ENCODE peak calls at places on chromosomes 6 and 20, in ten cellular contexts. Z is PC-9, I is astrocyte, F is sigmoid colon, R is heart right ventricle, M is stomach, Y is thoracic aorta, U is left ventricle myocardium inferior, W is lower lobe of right lung, X is Peyer's patch. V is an unnamed sample. For H3K4me1, the result is how much of the 10 kb centered on the place peaks cover.

GRCh38 chr20:57947421-57948176 is 237.8 kb upstream of the PMEPA1 start:
- DNase-seq in U (peak), M (no peak), I (peak), Y (no peak), F (no peak), R (peak), W (no peak), Z (no peak), X (no peak), V (no peak)

GRCh38 chr6:47631248-47632196 is 66.9 kb upstream of the ADGRF4 start:
- DNase-seq in Z (peak), Y (no peak), M (no peak), F (no peak), R (no peak), U (no peak), W (no peak), I (peak), X (no peak), V (no peak)

GRCh38 chr6:3291987-3292386 is 33.2 kb downstream of the PSMG4 start:
- DNase-seq in X (no peak), Y (no peak), U (no peak), W (no peak), Z (no peak), R (no peak), M (no peak), F (peak), I (no peak), V (no peak)

GRCh38 chr6:138105880-138106664 is 1.1 kb downstream of the PERP start:
- DNase-seq in F (no peak), W (no peak), R (no peak), M (no peak), Y (no peak), Z (peak), X (no peak), U (no peak), I (peak), V (no peak)

GRCh38 chr20:17959257-17959627 is 9.4 kb downstream of the SNX5 start:
- DNase-seq in U (no peak), R (no peak), I (no peak), Z (no peak), Y (no peak), W (no peak), M (no peak), F (no peak), X (no peak), V (no peak)

GRCh38 chr20:45818239-45818638 is 5.8 kb downstream of the UBE2C start:
- DNase-seq in F (no peak), Y (no peak), W (no peak), M (no peak), X (no peak), I (no peak), U (no peak), Z (no peak), R (no peak), V (no peak)

GRCh38 chr20:8901237-8902025 is 167.5 kb upstream of the PLCB4 start:
- DNase-seq in Y (no peak), W (no peak), F (peak), U (peak), R (peak), M (no peak), Z (no peak), X (no peak), I (peak), V (peak)

GRCh38 chr20:1274485-1275313 is 8.6 kb downstream of the SNPH start:
- DNase-seq in Z (no peak), U (no peak), R (no peak), I (no peak), M (no peak), X (no peak), F (peak), Y (no peak), W (no peak), V (no peak)

GRCh38 chr20:41627001-41627400 is 8.8 kb upstream of the CHD6 start:
- DNase-seq in X (no peak), U (no peak), W (no peak), M (no peak), R (no peak), Z (no peak), I (no peak), Y (no peak), F (no peak), V (no peak)

GRCh38 chr20:4613718-4614620 is 107.7 kb upstream of the PRND start:
- DNase-seq in M (peak), Z (peak), F (no peak), W (no peak), I (peak), U (peak), X (peak), R (peak), Y (no peak), V (peak)

GRCh38 chr6:169850154-169850553 is 98.7 kb downstream of the ERMARD start:
- DNase-seq in Z (no peak), I (no peak), R (no peak), W (no peak), Y (no peak), F (no peak), X (no peak), M (no peak), U (no peak), V (no peak)

GRCh38 chr20:37954205-37954604 is 51.3 kb downstream of the VSTM2L start:
- DNase-seq in Y (no peak), M (no peak), Z (no peak), R (no peak), U (no peak), I (no peak), X (no peak), W (no peak), F (no peak), V (no peak)

GRCh38 chr20:17822540-17823155 is 122.9 kb downstream of the BANF2 start:
- DNase-seq in I (no peak), Z (no peak), F (peak), M (no peak), W (no peak), X (no peak), U (no peak), Y (no peak), R (no peak), V (no peak)

GRCh38 chr6:14638562-14638931 is 521.0 kb downstream of the CD83 start:
- DNase-seq in X (no peak), W (no peak), F (no peak), R (no peak), I (no peak), Y (no peak), M (no peak), Z (no peak), U (no peak), V (no peak)
- H3K4me1 ChIP-seq in X (under half), W (under half), F (under half), R (under half), I (under half), Y (under half), M (under half), Z (under half), U (under half), V (under half)

GRCh38 chr6:34223964-34224940 is 12.4 kb upstream of the HMGA1 start:
- DNase-seq in Z (peak), M (peak), R (peak), U (peak), X (peak), W (peak), F (peak), I (peak), Y (peak), V (peak)

GRCh38 chr6:34225551-34225950 is 11.1 kb upstream of the HMGA1 start:
- DNase-seq in I (no peak), Y (no peak), F (no peak), M (no peak), U (no peak), W (no peak), Z (peak), R (no peak), X (no peak), V (no peak)

GRCh38 chr6:34226731-34227586 is 9.7 kb upstream of the HMGA1 start:
- DNase-seq in Y (no peak), F (no peak), Z (peak), R (no peak), X (no peak), I (no peak), U (no peak), M (no peak), W (no peak), V (no peak)

GRCh38 chr6:34227656-34228421 is 8.8 kb upstream of the HMGA1 start:
- DNase-seq in Z (peak), Y (no peak), W (no peak), M (no peak), U (no peak), R (no peak), I (no peak), F (no peak), X (no peak), V (peak)

DNA sequence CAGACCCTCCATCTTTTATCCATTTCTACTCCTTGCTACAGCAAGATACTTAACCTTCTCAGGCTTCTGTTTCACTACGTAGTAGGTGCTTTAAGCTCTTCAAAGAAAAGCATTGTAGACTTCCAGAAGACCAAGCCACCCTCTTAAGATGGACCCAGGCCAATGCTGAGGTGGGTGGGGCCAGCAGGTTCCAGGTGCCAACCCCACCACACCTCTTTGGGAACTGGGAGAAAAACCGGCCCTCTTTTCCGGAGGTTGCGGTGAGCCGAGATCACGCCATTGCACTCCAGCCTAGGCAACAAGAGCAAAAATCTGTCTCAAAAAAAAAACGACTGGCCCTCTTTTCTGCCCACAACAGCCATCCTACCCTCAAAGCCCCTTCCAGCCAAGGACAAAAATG is 10.6 kb upstream of the HMGA1 start:
- DNase-seq in R (no peak), Z (peak), W (no peak), I (no peak), F (no peak), M (no peak), X (no peak), U (no peak), Y (no peak), V (no peak)
- H3K4me1 ChIP-seq in R (under half), Z (half or more), W (under half), I (under half), F (under half), M (under half), X (under half), U (under half), Y (under half), V (under half)

GRCh38 chr6:10977231-10977968 is 66.7 kb downstream of the ELOVL2 start:
- DNase-seq in Y (no peak), M (no peak), F (no peak), U (no peak), W (no peak), X (no peak), I (no peak), Z (no peak), R (no peak), V (no peak)

GRCh38 chr6:10976571-10976970 is 67.5 kb downstream of the ELOVL2 start:
- DNase-seq in R (no peak), Y (no peak), X (no peak), F (no peak), U (no peak), I (no peak), Z (no peak), W (no peak), M (no peak), V (no peak)

DNA sequence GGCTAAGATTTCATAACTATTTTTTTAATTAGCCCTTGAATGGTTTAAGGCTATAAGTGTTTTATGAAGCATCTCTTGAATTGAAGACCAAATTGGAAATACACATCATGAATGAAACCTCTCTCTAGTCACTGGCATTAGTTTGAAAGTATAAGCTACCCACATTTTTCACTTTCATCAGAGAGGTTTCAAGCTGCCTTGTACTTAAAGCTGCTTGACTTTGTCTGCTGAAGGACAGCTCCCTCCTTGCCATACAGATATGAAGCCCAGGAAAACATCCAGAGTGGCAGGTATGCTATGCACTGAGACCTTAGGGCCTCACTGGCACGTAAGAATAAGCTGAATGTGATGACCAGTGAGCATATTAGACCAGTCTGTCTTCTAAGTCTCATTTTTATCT is 62.7 kb downstream of the ELOVL2 start:
- DNase-seq in M (no peak), I (no peak), U (no peak), W (no peak), X (no peak), Y (no peak), R (no peak), F (no peak), Z (no peak), V (no peak)
- H3K4me1 ChIP-seq in M (under half), I (under half), U (under half), W (under half), X (under half), Y (under half), R (under half), F (under half), Z (under half), V (under half)

GRCh38 chr20:51331466-51331865 is 211.1 kb downstream of the NFATC2 start:
- DNase-seq in X (no peak), Y (no peak), M (no peak), U (no peak), Z (no peak), I (peak), W (no peak), R (no peak), F (no peak), V (no peak)
- H3K4me1 ChIP-seq in X (under half), Y (under half), M (under half), U (under half), Z (under half), I (under half), W (under half), R (under half), F (under half), V (under half)

GRCh38 chr20:61768926-61769832 is 296.5 kb downstream of the TAF4 start:
- DNase-seq in X (no peak), W (no peak), U (no peak), Y (no peak), R (no peak), M (no peak), I (no peak), Z (peak), F (peak), V (no peak)
- H3K4me1 ChIP-seq in X (under half), W (under half), U (under half), Y (under half), R (under half), M (under half), I (under half), Z (under half), F (under half), V (under half)

GRCh38 chr6:35603326-35604202 is 85.2 kb downstream of the FKBP5 start:
- DNase-seq in U (no peak), Z (peak), I (no peak), F (no peak), W (no peak), M (no peak), R (no peak), Y (no peak), X (no peak), V (peak)

GRCh38 chr6:35599761-35600658 is 87.3 kb upstream of the TULP1 start:
- DNase-seq in I (no peak), W (no peak), F (no peak), M (no peak), Z (no peak), U (no peak), X (no peak), R (no peak), Y (no peak), V (no peak)

GRCh38 chr6:35602133-35602946 is 86.4 kb downstream of the FKBP5 start:
- DNase-seq in U (no peak), X (peak), W (no peak), R (no peak), F (peak), Y (no peak), M (no peak), I (peak), Z (peak), V (peak)

GRCh38 chr6:35601331-35602132 is 87.2 kb downstream of the FKBP5 start:
- DNase-seq in X (peak), Z (peak), R (peak), Y (no peak), U (no peak), W (no peak), F (peak), I (peak), M (peak), V (peak)

DNA sequence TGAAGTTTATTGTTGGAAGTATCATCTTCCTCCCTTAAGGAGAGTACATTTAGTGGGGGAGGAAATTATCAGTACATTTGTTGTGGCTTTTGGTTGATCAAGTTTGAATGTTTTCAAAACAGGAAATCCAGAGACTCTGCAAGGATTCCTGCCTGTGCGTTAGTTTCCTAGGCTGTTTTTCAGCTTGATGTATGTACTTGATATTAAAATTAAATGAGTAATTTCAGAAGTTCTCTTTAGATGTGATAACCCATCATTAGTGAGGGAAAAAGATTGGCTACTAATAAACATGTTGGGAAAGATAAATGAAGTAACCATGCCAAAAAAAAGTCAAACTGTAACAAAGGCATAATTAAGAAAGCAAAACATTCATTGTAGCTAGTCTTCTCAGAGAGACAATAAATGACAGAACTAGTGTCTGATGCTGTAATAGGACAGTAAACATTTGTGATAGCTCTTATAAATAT is 88.0 kb upstream of the TULP1 start:
- DNase-seq in R (no peak), Z (no peak), X (no peak), U (no peak), W (no peak), Y (no peak), M (no peak), F (no peak), I (no peak), V (no peak)
- H3K4me1 ChIP-seq in R (half or more), Z (half or more), X (under half), U (half or more), W (half or more), Y (half or more), M (half or more), F (under half), I (under half), V (half or more)

GRCh38 chr6:168249746-168250145 is 69.8 kb downstream of the DACT2 start:
- DNase-seq in F (no peak), Z (no peak), M (no peak), R (no peak), X (no peak), U (no peak), Y (no peak), W (no peak), I (no peak), V (no peak)

GRCh38 chr6:168248148-168248620 is 71.4 kb downstream of the DACT2 start:
- DNase-seq in I (no peak), W (no peak), Y (no peak), M (no peak), X (no peak), R (no peak), U (no peak), Z (no peak), F (no peak), V (no peak)

GRCh38 chr6:168255283-168255881 is 64.2 kb downstream of the DACT2 start:
- DNase-seq in F (no peak), Z (no peak), W (no peak), I (no peak), R (no peak), M (no peak), X (no peak), Y (no peak), U (no peak), V (no peak)

GRCh38 chr6:168250250-168250649 is 69.3 kb downstream of the DACT2 start:
- DNase-seq in R (no peak), F (no peak), Y (no peak), I (no peak), Z (no peak), M (no peak), X (no peak), U (no peak), W (no peak), V (no peak)

DNA sequence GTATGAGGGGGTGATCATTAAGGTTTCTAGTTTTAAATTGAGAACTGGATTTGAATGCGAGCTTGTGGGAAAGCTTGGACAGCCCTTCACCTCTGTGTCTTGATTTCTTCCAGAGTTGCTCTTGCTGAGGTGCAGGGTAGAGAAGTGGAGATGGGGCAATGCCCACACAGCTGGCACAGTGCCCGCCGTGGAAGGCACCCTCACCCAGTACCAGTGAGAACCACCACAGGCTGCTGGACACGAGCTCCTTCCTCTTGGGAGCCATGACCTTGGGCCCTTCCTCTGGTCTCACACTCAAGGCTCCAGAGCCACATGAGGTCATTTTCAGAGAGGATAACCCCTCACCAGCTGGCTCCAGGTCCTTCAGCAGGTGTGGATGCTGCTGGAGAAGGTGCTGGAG is 67.3 kb downstream of the DACT2 start:
- DNase-seq in M (no peak), Z (no peak), R (no peak), I (no peak), U (no peak), X (no peak), Y (no peak), W (no peak), F (no peak), V (no peak)
- H3K4me1 ChIP-seq in M (under half), Z (under half), R (under half), I (under half), U (under half), X (under half), Y (under half), W (under half), F (under half), V (under half)